ENCODE peak calls at places on chromosomes 5 and 9, in six cellular contexts. I, A, N, R, L and M are unnamed samples.

GRCh38 chr5:5199460-5199859 is 59.3 kb downstream of the ADAMTS16 start:
- DNase-seq in A (no peak), N (no peak), I (no peak), L (no peak), R (no peak), M (no peak)

GRCh38 chr5:165497707-165498106 is 1992.3 kb downstream of the MAT2B start:
- DNase-seq in A (no peak), I (no peak), N (peak; percentile 65), R (peak; percentile 6), L (no peak), M (peak; percentile 37)

GRCh38 chr5:100676807-100677631 is 141.8 kb downstream of the FAM174A start:
- DNase-seq in A (no peak), R (no peak), L (peak; percentile 42), N (peak; percentile 9), I (peak; percentile 31), M (no peak)

GRCh38 chr9:86315088-86315487 is 32.8 kb upstream of the ISCA1 start:
- DNase-seq in L (peak; percentile 8), R (no peak), I (no peak), A (no peak), N (no peak), M (no peak)

GRCh38 chr5:73446631-73447233 is 1.8 kb downstream of the FOXD1 start:
- DNase-seq in I (no peak), N (peak; percentile 51), L (peak; percentile 27), R (no peak), A (no peak), M (no peak)

GRCh38 chr5:113053614-113054013 is 77.0 kb downstream of the DCP2 start:
- DNase-seq in I (no peak), N (no peak), L (peak; percentile 81), R (no peak), A (no peak), M (no peak)

GRCh38 chr5:33890633-33891032 is 1.2 kb downstream of the ADAMTS12 start:
- DNase-seq in R (no peak), L (peak; percentile 59), N (no peak), I (peak; percentile 47), A (no peak), M (no peak)

GRCh38 chr9:87800456-87800855 is 74.5 kb downstream of the CTSL start:
- DNase-seq in L (no peak), N (no peak), I (no peak), A (no peak), R (no peak), M (no peak)

GRCh38 chr5:98938459-98938858 is 9.7 kb upstream of the CHD1 start:
- DNase-seq in N (peak; percentile 34), R (no peak), A (no peak), I (peak; percentile 52), L (peak; percentile 20), M (peak; percentile 30)

GRCh38 chr9:128309551-128309950 is 12.7 kb downstream of the TRUB2 start:
- DNase-seq in L (no peak), A (no peak), R (no peak), I (no peak), N (no peak), M (no peak)